ENCODE peak calls at places on chromosomes 2 and 18, in six cellular contexts. S is RWPE1, U is HCT116, J is brain microvascular endothelial cell, L is activated B cell treated with CpG ODN at 0.5 μM for 24 hours, Q is IMR-90. W is an unnamed sample.

GRCh38 chr2:127874378-127875271 is 11.1 kb downstream of the AMMECR1L start:
- DNase-seq in S (no peak), U (no peak), J (no peak), L (no peak), Q (no peak), W (no peak)

GRCh38 chr2:101699939-101700442 is 2.5 kb downstream of the MAP4K4 start:
- DNase-seq in S (peak), U (no peak), J (no peak), L (no peak), Q (peak), W (no peak)

GRCh38 chr2:236507393-236508085 is 62.1 kb upstream of the ACKR3 start:
- DNase-seq in S (peak), U (no peak), J (no peak), L (peak), Q (no peak), W (no peak)

GRCh38 chr2:120854766-120855530 is 119.3 kb downstream of the GLI2 start:
- DNase-seq in S (no peak), U (no peak), J (no peak), L (no peak), Q (no peak), W (no peak)

GRCh38 chr18:49944681-49945080 is 131.3 kb upstream of the ACAA2 start:
- DNase-seq in S (no peak), U (no peak), J (no peak), L (no peak), Q (peak), W (no peak)

GRCh38 chr2:135473567-135473966 is 57.5 kb downstream of the ZRANB3 start:
- DNase-seq in S (peak), U (no peak), J (peak), L (no peak), Q (peak), W (no peak)

GRCh38 chr2:10161206-10161931 is 38.8 kb downstream of the RRM2 start:
- DNase-seq in S (no peak), U (no peak), J (peak), L (no peak), Q (peak), W (no peak)

GRCh38 chr18:66603941-66604627 is at the start of gene CDH19:
- DNase-seq in S (no peak), U (no peak), J (peak), L (no peak), Q (no peak), W (no peak)

GRCh38 chr18:58970943-58971799 is 106.5 kb downstream of the ZNF532 start:
- DNase-seq in S (no peak), U (no peak), J (no peak), L (no peak), Q (no peak), W (no peak)

GRCh38 chr2:219461061-219461514 is 26.4 kb downstream of the SPEG start:
- DNase-seq in S (no peak), U (no peak), J (no peak), L (no peak), Q (peak), W (no peak)

GRCh38 chr2:158519481-158519880 is 62.7 kb downstream of the PKP4 start:
- DNase-seq in S (no peak), U (no peak), J (no peak), L (no peak), Q (no peak), W (no peak)

GRCh38 chr2:200662727-200663126 is 76.9 kb downstream of the AOX1 start:
- DNase-seq in S (peak), U (peak), J (peak), L (no peak), Q (peak), W (no peak)

GRCh38 chr2:237885931-237886701 is 26.7 kb downstream of the RAMP1 start:
- DNase-seq in S (no peak), U (no peak), J (no peak), L (no peak), Q (no peak), W (no peak)

GRCh38 chr2:187971893-187972292 is 319.8 kb upstream of the GULP1 start:
- DNase-seq in S (no peak), U (peak), J (no peak), L (no peak), Q (no peak), W (no peak)

GRCh38 chr2:190637903-190638618 is 10.8 kb upstream of the NAB1 start:
- DNase-seq in S (no peak), U (no peak), J (peak), L (no peak), Q (no peak), W (no peak)

GRCh38 chr18:79001001-79001400 is 21.4 kb downstream of the SALL3 start:
- DNase-seq in S (no peak), U (no peak), J (no peak), L (no peak), Q (no peak), W (no peak)

GRCh38 chr2:232979871-232980461 is 33.1 kb downstream of the NGEF start:
- DNase-seq in S (peak), U (peak), J (peak), L (no peak), Q (peak), W (no peak)

GRCh38 chr2:43097650-43098049 is 128.8 kb downstream of the ZFP36L2 start:
- DNase-seq in S (no peak), U (no peak), J (no peak), L (no peak), Q (no peak), W (no peak)

GRCh38 chr18:45441110-45441842 is 174.0 kb upstream of the SLC14A2 start:
- DNase-seq in S (peak), U (no peak), J (peak), L (no peak), Q (peak), W (no peak)

GRCh38 chr2:119423041-119423440 is 8.6 kb upstream of the TMEM37 start:
- DNase-seq in S (no peak), U (no peak), J (no peak), L (no peak), Q (no peak), W (no peak)

GRCh38 chr2:200319587-200320337 is 13.3 kb downstream of the SPATS2L start:
- DNase-seq in S (peak), U (no peak), J (no peak), L (no peak), Q (peak), W (no peak)

GRCh38 chr2:148554459-148555247 is 89.9 kb upstream of the EPC2 start:
- DNase-seq in S (no peak), U (no peak), J (peak), L (no peak), Q (no peak), W (no peak)

GRCh38 chr18:48024009-48024512 is 93.6 kb upstream of the SMAD2 start:
- DNase-seq in S (no peak), U (no peak), J (no peak), L (no peak), Q (no peak), W (no peak)

GRCh38 chr2:37421686-37422085 is 77.3 kb downstream of the QPCT start:
- DNase-seq in S (no peak), U (no peak), J (no peak), L (no peak), Q (no peak), W (no peak)

GRCh38 chr2:106561356-106561755 is 74.2 kb downstream of the CD8B2 start:
- DNase-seq in S (no peak), U (no peak), J (no peak), L (no peak), Q (no peak), W (no peak)

GRCh38 chr2:156430978-156431358 is 5.2 kb upstream of the GPD2 start:
- DNase-seq in S (no peak), U (no peak), J (no peak), L (no peak), Q (peak), W (no peak)

GRCh38 chr2:195535911-195536522 is 121.0 kb upstream of the SLC39A10 start:
- DNase-seq in S (no peak), U (no peak), J (no peak), L (peak), Q (no peak), W (no peak)

GRCh38 chr2:85523906-85524566 is 14.9 kb upstream of the MAT2A start:
- DNase-seq in S (no peak), U (no peak), J (peak), L (no peak), Q (peak), W (no peak)

GRCh38 chr2:181070119-181070833 is 89.9 kb downstream of the UBE2E3 start:
- DNase-seq in S (peak), U (peak), J (peak), L (no peak), Q (peak), W (no peak)

DNA sequence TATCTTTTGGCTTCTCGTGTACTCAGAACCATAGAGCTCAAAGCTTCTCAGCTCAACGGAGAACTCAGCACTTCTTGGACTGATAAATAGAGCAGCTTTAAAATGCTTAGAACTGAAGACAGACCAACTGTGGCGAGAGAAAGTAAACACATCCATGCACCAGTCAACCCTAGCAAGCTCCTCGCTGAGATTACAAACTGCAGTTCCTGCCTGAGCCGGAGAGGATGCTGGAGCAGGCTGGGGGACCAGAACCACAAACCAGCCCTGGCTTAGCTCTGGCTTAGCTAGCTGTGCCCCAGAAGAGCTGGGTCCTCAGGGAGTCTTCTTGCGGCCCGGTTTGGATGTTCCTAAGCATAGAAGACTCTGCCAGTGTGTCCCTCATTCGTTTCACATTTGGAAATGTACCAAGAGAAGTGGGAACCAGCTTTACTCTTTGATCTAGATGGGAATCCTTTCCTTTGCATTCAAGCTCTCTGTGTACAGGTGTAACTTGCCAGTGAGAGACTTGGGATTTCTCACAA is 5.6 kb downstream of the PAX8 start:
- DNase-seq in S (no peak), U (no peak), J (peak), L (no peak), Q (peak), W (no peak)
- TF ChIP-seq CTCF in S (no peak), U (no peak), J (peak), L (no peak), Q (peak), W (no peak)

GRCh38 chr2:821546-821945 is 129.1 kb upstream of the SNTG2 start:
- DNase-seq in S (no peak), U (no peak), J (no peak), L (no peak), Q (no peak), W (no peak)

GRCh38 chr2:819121-819520 is 131.5 kb upstream of the SNTG2 start:
- DNase-seq in S (no peak), U (no peak), J (no peak), L (no peak), Q (no peak), W (no peak)

GRCh38 chr2:818233-818632 is 132.4 kb upstream of the SNTG2 start:
- DNase-seq in S (no peak), U (no peak), J (no peak), L (no peak), Q (no peak), W (no peak)

GRCh38 chr2:816278-816677 is 134.4 kb upstream of the SNTG2 start:
- DNase-seq in S (no peak), U (no peak), J (no peak), L (no peak), Q (no peak), W (no peak)

GRCh38 chr2:817616-818015 is 133.0 kb upstream of the SNTG2 start:
- DNase-seq in S (no peak), U (no peak), J (no peak), L (no peak), Q (no peak), W (no peak)
- TF ChIP-seq CTCF in S (no peak), U (no peak), J (no peak), L (no peak), Q (no peak), W (no peak)

DNA sequence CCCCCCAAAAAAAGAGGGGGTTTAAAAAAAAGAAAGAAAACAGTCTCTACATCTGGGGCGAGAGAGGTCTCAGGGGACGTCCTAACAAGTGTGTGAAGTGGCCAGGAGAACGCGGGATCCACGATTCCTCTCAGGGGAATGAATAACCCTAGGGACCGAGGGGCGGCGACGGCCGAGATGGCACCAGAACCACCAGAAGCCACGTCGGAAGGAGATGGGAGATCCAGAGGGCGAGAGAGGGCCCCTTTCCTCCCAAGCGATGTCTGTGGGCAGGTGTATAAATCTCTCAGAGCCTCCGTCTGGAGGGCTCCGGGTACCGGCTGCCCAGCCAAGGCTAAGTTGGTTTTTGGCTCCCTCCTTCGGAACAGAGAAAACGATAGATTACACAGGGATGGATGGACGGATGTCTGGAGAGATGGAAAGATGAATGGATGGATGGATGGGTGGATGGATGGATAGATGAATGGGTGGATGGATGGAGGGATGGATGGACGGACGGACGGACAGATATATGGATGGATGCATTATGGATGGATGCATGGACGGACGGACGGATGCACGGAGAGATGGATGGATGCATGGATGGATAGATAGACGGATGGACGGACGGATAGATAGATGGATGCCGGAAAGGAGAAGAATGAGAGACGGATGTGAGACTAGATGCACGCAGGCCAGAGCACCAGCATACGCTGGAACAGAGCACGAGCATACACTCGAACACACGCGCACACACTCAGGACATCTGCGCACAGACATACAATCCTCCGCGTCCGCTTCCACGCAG is 1.6 kb downstream of the EPHA4 start:
- DNase-seq in S (no peak), U (no peak), J (peak), L (peak), Q (peak), W (no peak)
- TF ChIP-seq CTCF in S (no peak), U (no peak), J (peak), L (no peak), Q (peak), W (peak)

GRCh38 chr2:19684516-19684915 is 217.3 kb downstream of the TTC32 start:
- DNase-seq in S (no peak), U (no peak), J (no peak), L (no peak), Q (no peak), W (no peak)
- TF ChIP-seq CTCF in S (no peak), U (no peak), J (no peak), L (no peak), Q (no peak), W (no peak)

DNA sequence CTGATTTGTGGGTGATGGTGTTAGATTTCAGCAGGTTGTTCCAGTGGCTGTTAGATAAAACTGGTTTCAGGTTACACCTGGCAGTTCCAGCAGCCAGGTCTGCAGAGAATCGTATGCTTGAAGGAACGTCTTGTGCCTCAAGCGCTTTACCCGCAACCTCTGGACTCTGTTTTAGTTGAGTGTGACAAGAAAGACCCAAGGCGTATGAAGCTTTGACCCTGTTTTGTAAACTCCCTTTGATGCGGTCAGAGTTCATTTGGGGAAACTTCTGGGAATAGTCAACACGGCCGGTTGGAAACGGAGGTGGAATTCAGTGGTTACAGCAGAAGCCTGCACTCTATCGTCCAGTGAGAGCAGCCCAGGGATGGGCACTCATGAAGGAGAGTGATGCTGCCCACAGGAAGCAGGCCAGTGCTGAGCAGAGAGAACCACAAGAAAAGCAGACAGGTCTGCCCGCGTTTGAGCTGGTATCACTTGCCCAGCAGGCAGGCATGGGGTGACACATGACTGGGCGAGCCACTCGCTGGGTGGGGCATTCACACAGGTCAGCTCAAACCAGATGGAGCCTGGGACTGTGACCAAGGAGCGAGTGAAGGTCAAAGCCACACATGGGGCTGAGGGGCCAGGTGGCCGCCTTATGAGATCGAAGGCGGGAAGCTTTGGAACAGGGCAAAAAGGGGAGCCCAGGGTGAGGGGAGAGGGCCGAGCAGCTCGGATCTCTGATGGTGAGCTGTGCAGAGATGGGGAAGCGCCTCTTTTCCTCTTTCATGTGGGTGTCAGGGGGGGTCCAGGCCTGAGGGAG is 99.6 kb upstream of the MBOAT2 start:
- DNase-seq in S (no peak), U (no peak), J (no peak), L (no peak), Q (no peak), W (no peak)
- TF ChIP-seq CTCF in S (no peak), U (no peak), J (peak), L (no peak), Q (no peak), W (no peak)

GRCh38 chr2:151162185-151162584 is 99.5 kb downstream of the RBM43 start:
- DNase-seq in S (no peak), U (no peak), J (peak), L (no peak), Q (peak), W (no peak)

GRCh38 chr2:151159109-151159690 is 102.5 kb downstream of the RBM43 start:
- DNase-seq in S (no peak), U (no peak), J (no peak), L (no peak), Q (peak), W (no peak)

GRCh38 chr2:151156943-151157705 is 104.5 kb downstream of the RBM43 start:
- DNase-seq in S (no peak), U (no peak), J (peak), L (no peak), Q (peak), W (no peak)

GRCh38 chr2:151153601-151154000 is 108.1 kb downstream of the RBM43 start:
- DNase-seq in S (peak), U (no peak), J (no peak), L (no peak), Q (no peak), W (no peak)

DNA sequence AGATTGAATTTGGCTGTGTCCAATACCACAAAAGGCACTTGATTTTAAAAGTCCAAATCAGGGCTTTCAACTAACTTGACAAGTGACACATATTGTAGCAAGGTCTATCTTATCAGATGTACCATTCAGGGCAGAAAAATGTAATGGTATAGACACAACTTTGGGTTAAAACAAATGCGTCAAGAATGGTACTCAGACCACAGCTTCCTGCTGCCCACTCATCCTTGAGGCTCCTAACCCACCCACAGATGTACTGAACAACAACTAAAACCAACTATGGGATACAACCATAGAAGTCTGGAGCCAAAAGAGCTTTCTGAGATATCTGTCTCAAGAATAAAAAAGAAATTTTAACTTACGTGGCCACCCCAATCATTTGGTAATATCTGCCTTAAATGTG is 105.2 kb downstream of the RBM43 start:
- DNase-seq in S (no peak), U (no peak), J (peak), L (no peak), Q (peak), W (no peak)
- TF ChIP-seq CTCF in S (no peak), U (no peak), J (no peak), L (no peak), Q (no peak), W (no peak)

GRCh38 chr2:95207111-95207961 is at the start of gene ZNF892:
- DNase-seq in S (peak), U (peak), J (peak), L (peak), Q (peak), W (peak)
- TF ChIP-seq CTCF in S (peak), U (peak), J (peak), L (no peak), Q (peak), W (peak)

DNA sequence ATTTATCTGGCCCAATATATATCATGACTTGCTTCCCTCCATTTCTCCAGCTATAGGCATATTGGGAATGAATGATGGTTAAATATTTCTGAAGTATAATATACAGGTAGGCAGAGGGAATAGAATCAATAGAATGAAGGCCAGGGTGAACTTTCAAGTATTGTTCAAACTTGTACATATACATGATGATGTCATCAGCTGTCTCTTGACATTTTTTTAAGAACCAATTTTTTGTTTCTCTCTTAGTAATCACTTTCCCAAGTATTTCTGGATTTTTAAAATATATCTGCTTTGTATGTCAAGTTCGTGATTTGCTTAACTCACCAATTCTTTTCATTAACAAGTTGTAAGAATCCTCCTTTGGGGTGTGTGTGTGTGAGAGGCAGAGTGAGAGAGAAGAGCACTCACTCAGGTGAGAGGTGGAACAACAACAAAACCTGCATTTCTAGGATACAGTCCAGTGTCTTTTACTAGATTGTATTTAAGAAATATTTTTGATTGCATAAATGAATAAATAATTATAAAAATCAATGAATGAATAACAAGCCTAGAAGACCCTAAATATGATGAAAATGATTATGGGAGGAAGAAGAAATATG is 1239.1 kb downstream of the LRP1B start:
- DNase-seq in S (no peak), U (no peak), J (no peak), L (no peak), Q (no peak), W (no peak)
- TF ChIP-seq CTCF in S (peak), U (no peak), J (peak), L (no peak), Q (no peak), W (no peak)

W was measured in D721Med.